ENCODE peak calls at places on chromosomes 11 and 22, in nine cellular contexts. P is fibroblast of the aortic adventitia, G is gastrocnemius medialis, W is endodermal cell, F is osteocyte, I is AG09319, Z is B cell, X is bronchial epithelial cell, U is heart left ventricle. L is an unnamed sample.

GRCh38 chr22:29773233-29773632 is 6.1 kb downstream of the UQCR10 start:
- DNase-seq in U (no peak), X (peak), G (peak), W (peak), F (no peak), I (no peak), Z (no peak), P (peak), L (no peak)

GRCh38 chr11:125303186-125303585 is 138.6 kb downstream of the PKNOX2 start:
- DNase-seq in U (no peak), F (no peak), X (no peak), Z (no peak), I (no peak), G (no peak), P (no peak), W (no peak), L (no peak)

GRCh38 chr11:46309669-46310288 is 32.3 kb downstream of the CREB3L1 start:
- DNase-seq in F (no peak), G (no peak), U (no peak), Z (no peak), P (no peak), I (no peak), X (peak), W (no peak), L (no peak)

GRCh38 chr11:128133501-128133900 is 453.9 kb downstream of the ETS1 start:
- DNase-seq in I (no peak), F (no peak), W (no peak), G (no peak), X (no peak), U (no peak), Z (no peak), P (no peak), L (no peak)

GRCh38 chr11:85886089-85887056 is 31.2 kb downstream of the CCDC83 start:
- DNase-seq in F (no peak), P (peak), W (no peak), G (no peak), U (no peak), Z (no peak), X (no peak), I (peak), L (no peak)

GRCh38 chr11:83120328-83120727 is 36.6 kb upstream of the PCF11 start:
- DNase-seq in P (no peak), Z (no peak), X (no peak), U (no peak), I (no peak), F (no peak), G (no peak), W (no peak), L (no peak)

GRCh38 chr22:39997939-39998726 is 3.4 kb downstream of the FAM83F start:
- DNase-seq in W (peak), I (no peak), Z (no peak), F (no peak), U (no peak), G (no peak), P (no peak), X (peak), L (peak)

GRCh38 chr11:128553662-128554392 is 33.5 kb downstream of the ETS1 start:
- DNase-seq in U (peak), G (no peak), W (no peak), I (no peak), F (no peak), X (no peak), Z (peak), P (peak), L (no peak)

GRCh38 chr11:113465786-113466185 is 9.4 kb downstream of the DRD2 start:
- DNase-seq in P (no peak), F (no peak), W (peak), G (no peak), Z (no peak), I (no peak), X (peak), U (no peak), L (no peak)

GRCh38 chr11:61680622-61681191 is 516 bp downstream of the DAGLA start:
- DNase-seq in U (no peak), X (no peak), W (peak), I (no peak), Z (peak), G (no peak), P (no peak), F (no peak), L (no peak)

GRCh38 chr11:12862761-12863469 is 146.2 kb upstream of the RASSF10 start:
- DNase-seq in Z (no peak), W (peak), U (peak), P (peak), I (peak), G (no peak), X (no peak), F (no peak), L (peak)

GRCh38 chr11:66419825-66420224 is 1.0 kb upstream of the NPAS4 start:
- DNase-seq in Z (no peak), U (no peak), G (no peak), P (no peak), F (no peak), X (no peak), I (no peak), W (peak), L (peak)

GRCh38 chr22:20578192-20578591 is 70.8 kb downstream of the MED15 start:
- DNase-seq in U (no peak), W (no peak), I (no peak), P (no peak), X (no peak), Z (no peak), G (no peak), F (no peak), L (no peak)

GRCh38 chr11:19903620-19904069 is 191.0 kb downstream of the NAV2 start:
- DNase-seq in X (peak), G (peak), Z (peak), F (peak), W (peak), P (peak), U (peak), I (peak), L (peak)

GRCh38 chr11:34192481-34193401 is 87.3 kb downstream of the NAT10 start:
- DNase-seq in Z (no peak), I (peak), X (peak), P (peak), F (peak), G (peak), W (no peak), U (peak), L (no peak)

GRCh38 chr11:62400760-62401159 is 18.1 kb upstream of the SCGB1A1 start:
- DNase-seq in Z (no peak), U (peak), W (no peak), G (peak), X (no peak), I (peak), F (no peak), P (peak), L (no peak)

GRCh38 chr11:71913716-71914115 is 14.7 kb downstream of the XNDC1N start:
- DNase-seq in W (no peak), P (no peak), U (no peak), F (no peak), I (peak), Z (no peak), X (no peak), G (no peak), L (no peak)

GRCh38 chr11:62665630-62666258 is 632 bp downstream of the CSKMT start:
- DNase-seq in G (peak), W (peak), F (no peak), U (peak), Z (peak), P (peak), X (no peak), I (no peak), L (no peak)

GRCh38 chr11:120125005-120125404 is 12.9 kb downstream of the TRIM29 start:
- DNase-seq in X (peak), F (no peak), Z (no peak), P (no peak), W (no peak), G (peak), I (no peak), U (no peak), L (no peak)

GRCh38 chr11:113105584-113105983 is 144.4 kb downstream of the NCAM1 start:
- DNase-seq in G (no peak), F (no peak), Z (no peak), U (no peak), I (no peak), W (no peak), X (no peak), P (no peak), L (no peak)

GRCh38 chr11:75816561-75817239 is 1.7 kb downstream of the UVRAG start:
- DNase-seq in F (no peak), X (no peak), I (no peak), P (no peak), Z (no peak), U (no peak), G (no peak), W (no peak), L (no peak)

GRCh38 chr11:47950396-47950795 is 30.0 kb upstream of the PTPRJ start:
- DNase-seq in G (no peak), I (no peak), P (peak), Z (peak), U (peak), W (no peak), X (no peak), F (no peak), L (no peak)

GRCh38 chr11:112613051-112613972 is 347.9 kb upstream of the NCAM1 start:
- DNase-seq in F (no peak), X (peak), G (peak), U (no peak), P (peak), I (no peak), W (no peak), Z (no peak), L (no peak)

GRCh38 chr11:15159085-15159484 is 44.4 kb downstream of the INSC start:
- DNase-seq in Z (peak), X (peak), G (no peak), F (no peak), P (peak), U (no peak), I (no peak), W (peak), L (no peak)

GRCh38 chr22:27804683-27805297 is 3.2 kb upstream of the MN1 start:
- DNase-seq in Z (peak), X (peak), P (peak), W (peak), F (no peak), G (peak), I (no peak), U (peak), L (peak)

GRCh38 chr11:74683279-74683871 is 47.9 kb downstream of the CHRDL2 start:
- DNase-seq in G (no peak), Z (no peak), W (peak), U (no peak), X (no peak), F (no peak), I (no peak), P (no peak), L (peak)

GRCh38 chr11:126601550-126602215 is 246.2 kb downstream of the ST3GAL4 start:
- DNase-seq in I (no peak), G (no peak), U (no peak), W (peak), X (no peak), F (no peak), P (no peak), Z (no peak), L (peak)

GRCh38 chr22:40466976-40467375 is 96.6 kb downstream of the SGSM3 start:
- DNase-seq in Z (no peak), G (no peak), I (no peak), U (no peak), P (no peak), X (no peak), F (no peak), W (no peak), L (no peak)

GRCh38 chr11:85752890-85753581 is 57.9 kb downstream of the SYTL2 start:
- DNase-seq in W (no peak), F (no peak), U (no peak), I (no peak), X (no peak), G (peak), P (no peak), Z (peak), L (no peak)

DNA sequence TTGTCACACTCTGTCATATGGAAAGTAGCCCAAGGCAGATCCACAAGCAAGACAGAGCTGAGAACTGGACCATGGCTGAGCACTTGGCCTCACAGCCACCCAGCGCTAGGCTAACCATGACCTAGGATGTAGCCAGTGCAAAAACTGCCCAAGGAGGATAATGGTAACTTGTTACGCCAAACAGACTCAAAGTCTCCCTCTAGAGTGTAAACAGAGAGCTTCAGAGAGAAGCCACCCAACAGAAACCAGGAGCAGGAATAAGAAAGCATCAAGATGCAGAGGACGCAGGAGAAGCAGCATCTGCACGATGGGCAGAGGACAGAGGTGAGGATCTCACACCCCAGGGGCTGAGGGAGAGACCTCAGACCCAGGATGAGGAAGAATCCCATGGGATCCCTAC is 97.9 kb downstream of the RCN1 start:
- DNase-seq in Z (no peak), W (no peak), F (no peak), G (no peak), P (no peak), X (no peak), U (no peak), I (no peak), L (no peak)
- TF ChIP-seq CTCF in Z (no peak), W (peak), F (no peak), G (no peak), P (peak), X (no peak), U (no peak), I (no peak), L (no peak)

GRCh38 chr22:22230438-22230837 is 14.1 kb upstream of the VPREB1 start:
- DNase-seq in Z (no peak), U (no peak), G (no peak), I (no peak), P (no peak), F (peak), W (peak), X (no peak), L (no peak)

GRCh38 chr22:22237521-22237920 is 7.1 kb upstream of the VPREB1 start:
- DNase-seq in P (no peak), I (no peak), W (peak), F (no peak), U (no peak), G (no peak), X (no peak), Z (no peak), L (no peak)

GRCh38 chr22:22239311-22239939 is 5.2 kb upstream of the VPREB1 start:
- DNase-seq in G (no peak), I (no peak), Z (no peak), P (no peak), X (no peak), F (no peak), U (no peak), W (no peak), L (no peak)

GRCh38 chr22:22233081-22233480 is 11.5 kb upstream of the VPREB1 start:
- DNase-seq in Z (no peak), X (no peak), P (no peak), I (no peak), W (peak), F (peak), G (no peak), U (no peak), L (no peak)

DNA sequence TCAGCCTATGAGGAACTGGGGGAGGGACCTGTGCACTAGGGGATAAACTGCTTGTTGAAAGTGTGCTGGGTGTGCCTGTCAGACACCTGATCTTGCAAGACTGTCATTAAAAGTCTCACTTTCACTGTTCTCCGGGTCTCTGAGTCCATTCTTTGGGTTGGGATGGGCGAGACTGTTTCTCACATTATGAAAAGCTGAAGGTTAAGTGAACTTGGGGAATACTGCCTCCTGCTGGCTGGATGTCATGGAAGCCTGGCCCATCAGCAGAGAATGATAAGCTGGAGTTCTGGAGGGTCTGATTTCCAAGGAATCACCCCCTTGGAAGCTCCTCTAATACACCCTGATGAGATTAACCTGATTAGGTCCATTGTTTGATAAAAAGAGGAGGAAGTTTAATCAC is 9.0 kb upstream of the VPREB1 start:
- DNase-seq in F (no peak), X (peak), U (no peak), I (no peak), Z (peak), P (peak), W (peak), G (no peak), L (peak)
- TF ChIP-seq CTCF in F (peak), X (peak), U (no peak), I (peak), Z (peak), P (peak), W (peak), G (no peak), L (peak)

DNA sequence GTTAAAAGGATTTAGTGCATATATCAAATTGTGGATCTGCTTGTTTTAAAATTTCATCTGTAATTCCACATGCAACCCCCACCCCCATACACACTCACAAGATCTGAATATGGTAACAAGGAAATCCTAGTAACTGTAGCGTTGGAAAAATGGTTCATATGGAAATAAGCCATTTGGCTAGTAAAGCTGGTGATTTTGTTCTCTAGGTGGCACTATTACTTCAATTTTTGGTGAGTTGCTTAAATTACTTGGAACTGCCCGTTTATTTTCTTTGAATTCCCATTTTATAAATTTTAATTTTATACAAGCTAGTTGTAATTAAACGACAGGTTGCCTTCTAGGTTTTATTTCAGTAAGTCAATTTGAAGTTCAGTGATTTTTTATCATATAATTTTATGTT is 5.3 kb downstream of the BDNF start:
- DNase-seq in Z (no peak), G (no peak), X (peak), F (no peak), W (no peak), P (peak), I (no peak), U (no peak), L (no peak)
- TF ChIP-seq CTCF in Z (no peak), G (no peak), X (peak), F (peak), W (peak), P (peak), I (peak), U (no peak), L (peak)

GRCh38 chr11:70138403-70138802 is 60.3 kb downstream of the ANO1 start:
- DNase-seq in U (no peak), P (no peak), Z (no peak), G (no peak), F (no peak), I (no peak), X (no peak), W (no peak), L (no peak)
- TF ChIP-seq CTCF in U (no peak), P (no peak), Z (no peak), G (no peak), F (no peak), I (no peak), X (no peak), W (peak), L (no peak)

GRCh38 chr11:84261707-84262106 is 975.5 kb upstream of the CCDC90B start:
- DNase-seq in U (no peak), Z (no peak), W (peak), X (peak), F (no peak), G (no peak), I (no peak), P (no peak), L (no peak)
- TF ChIP-seq CTCF in U (no peak), Z (no peak), W (peak), X (peak), F (no peak), G (no peak), I (no peak), P (no peak), L (peak)

DNA sequence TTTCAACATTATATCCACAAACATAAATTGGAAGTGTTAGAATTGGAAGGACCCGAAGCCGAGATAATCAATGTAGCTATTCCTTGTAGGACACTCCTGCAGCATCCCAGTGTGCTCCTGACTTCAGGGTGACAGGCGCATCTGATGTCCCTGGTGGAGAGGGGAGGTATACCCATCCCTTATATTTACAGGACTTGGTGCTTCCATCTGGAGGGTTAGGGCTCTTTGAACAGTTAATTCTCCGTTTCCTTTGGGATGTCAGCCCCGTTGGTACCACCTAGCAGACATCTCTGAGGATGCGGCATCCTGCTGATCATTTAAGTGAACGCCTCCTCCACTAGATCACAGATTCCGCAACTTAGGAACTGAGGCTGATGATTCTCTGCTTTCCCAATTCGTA is 451.3 kb downstream of the OPCML start:
- DNase-seq in Z (no peak), I (no peak), X (no peak), G (no peak), W (peak), P (no peak), F (no peak), U (no peak), L (no peak)
- TF ChIP-seq CTCF in Z (no peak), I (no peak), X (no peak), G (no peak), W (peak), P (no peak), F (no peak), U (no peak), L (peak)

GRCh38 chr11:55942785-55943392 is 6.7 kb upstream of the OR5I1 start:
- DNase-seq in U (no peak), Z (peak), I (no peak), W (no peak), P (peak), F (no peak), X (peak), G (no peak), L (no peak)
- TF ChIP-seq CTCF in U (peak), Z (peak), I (peak), W (peak), P (no peak), F (peak), X (peak), G (no peak), L (peak)

GRCh38 chr11:95507794-95508193 is 276.8 kb upstream of the SESN3 start:
- DNase-seq in F (no peak), Z (no peak), I (no peak), P (no peak), G (no peak), W (no peak), X (no peak), U (no peak), L (no peak)
- TF ChIP-seq CTCF in F (no peak), Z (no peak), I (no peak), P (no peak), G (no peak), W (peak), X (no peak), U (no peak), L (no peak)

GRCh38 chr11:5317301-5317700 is 6.8 kb downstream of the OR51B2 start:
- DNase-seq in X (peak), F (no peak), Z (no peak), U (no peak), W (no peak), P (no peak), I (no peak), G (no peak), L (no peak)
- TF ChIP-seq CTCF in X (no peak), F (no peak), Z (no peak), U (no peak), W (peak), P (no peak), I (no peak), G (no peak), L (no peak)

L was measured in nephron progenitor cell.